ENCODE peak calls at places on chromosomes 16 and 17, in four cellular contexts. G is GM12878, T is K562, B is HepG2. O is an unnamed sample. For H3K4me1, the result is how much of the 10 kb centered on the place peaks cover.

GRCh38 chr16:69941251-69942098 is 9.7 kb upstream of the CLEC18A start:
- DNase-seq in G (no peak), T (no peak), B (no peak), O (no peak)

GRCh38 chr16:46974352-46974751 is 878 bp upstream of the DNAJA2 start:
- DNase-seq in G (peak), T (peak), B (peak), O (peak)

GRCh38 chr17:17070931-17071330 is 28.7 kb downstream of the MPRIP start:
- DNase-seq in G (no peak), T (no peak), B (no peak), O (no peak)

GRCh38 chr16:82741073-82741615 is 114.4 kb downstream of the CDH13 start:
- DNase-seq in G (no peak), T (no peak), B (no peak), O (no peak)

GRCh38 chr17:73323622-73324455 is 12.0 kb upstream of the CDC42EP4 start:
- DNase-seq in G (no peak), T (no peak), B (no peak), O (no peak)

GRCh38 chr17:73641779-73642580 is 2.3 kb downstream of the SDK2 start:
- DNase-seq in G (no peak), T (no peak), B (no peak), O (no peak)

GRCh38 chr17:29855686-29856085 is 74.3 kb downstream of the SSH2 start:
- DNase-seq in G (no peak), T (no peak), B (no peak), O (no peak)

GRCh38 chr16:71927383-71927782 is 32.1 kb downstream of the IST1 start:
- DNase-seq in G (no peak), T (no peak), B (no peak), O (peak)

GRCh38 chr16:69112285-69113129 is 7.1 kb downstream of the HAS3 start:
- DNase-seq in G (no peak), T (peak), B (peak), O (peak)

GRCh38 chr16:26731729-26732128 is 335.0 kb upstream of the C16orf82 start:
- DNase-seq in G (no peak), T (no peak), B (no peak), O (no peak)
- H3K4me1 ChIP-seq in G (under half), T (under half), B (under half), O (under half)

GRCh38 chr17:64008830-64009229 is 10.7 kb downstream of the PRR29 start:
- DNase-seq in G (no peak), T (no peak), B (no peak), O (no peak)
- TF ChIP-seq POLR2AphosphoS2 in G (no peak), T (no peak), B (no peak), O (no peak)

GRCh38 chr17:77302682-77303081 is 161.9 kb downstream of the SEC14L1 start:
- DNase-seq in G (no peak), T (no peak), B (no peak), O (no peak)
- H3K4me1 ChIP-seq in G (under half), T (under half), B (half or more), O (half or more)

DNA sequence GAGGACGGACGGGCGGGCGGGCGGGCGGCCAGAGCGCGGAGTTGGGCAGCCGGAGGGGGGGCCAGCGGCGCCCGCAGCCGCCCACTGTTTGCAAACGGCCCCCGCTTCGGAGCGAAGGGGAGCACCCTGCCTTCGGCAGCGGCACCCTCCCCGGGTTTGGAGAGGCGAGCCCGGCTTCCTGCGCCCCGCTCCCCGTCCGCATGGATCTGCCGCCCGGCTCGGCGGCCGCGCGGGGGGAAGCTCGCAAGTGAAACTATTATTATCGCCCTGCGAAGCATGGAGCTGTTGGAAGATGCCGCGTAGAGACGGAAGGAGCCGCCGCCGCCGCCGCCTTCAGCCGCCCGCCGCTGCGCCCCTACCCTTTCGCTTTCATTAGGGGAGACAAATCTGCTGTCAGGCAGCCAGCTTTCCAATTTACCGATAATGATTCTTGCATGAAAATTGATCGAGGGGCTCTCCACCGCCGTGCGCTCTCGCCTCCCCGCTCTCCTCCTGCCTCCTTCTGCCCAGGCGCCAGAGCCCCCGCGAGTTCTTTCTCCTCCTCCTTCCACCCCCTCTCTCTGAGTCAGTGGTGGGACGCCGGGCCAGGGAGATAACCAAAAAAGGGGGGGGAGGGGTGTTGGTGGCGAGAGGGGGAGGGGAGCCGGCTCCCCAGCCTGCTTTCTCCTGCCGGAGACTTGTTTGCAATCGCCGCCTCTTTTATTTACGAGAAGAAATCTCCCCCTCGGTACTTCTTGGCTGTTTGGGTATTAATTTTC is 58.2 kb upstream of the GSE1 start:
- DNase-seq in G (no peak), T (peak), B (no peak), O (peak)
- TF ChIP-seq POLR2AphosphoS2 in G (peak), T (peak), B (no peak), O (no peak)

GRCh38 chr17:81428945-81429344 is 33.7 kb downstream of the BAHCC1 start:
- DNase-seq in G (no peak), T (no peak), B (no peak), O (no peak)
- H3K4me1 ChIP-seq in G (under half), T (under half), B (under half), O (half or more)

GRCh38 chr16:56192644-56192960 is 1.3 kb downstream of the GNAO1 start:
- DNase-seq in G (no peak), T (no peak), B (no peak), O (no peak)
- TF ChIP-seq POLR2AphosphoS2 in G (no peak), T (no peak), B (no peak), O (no peak)

DNA sequence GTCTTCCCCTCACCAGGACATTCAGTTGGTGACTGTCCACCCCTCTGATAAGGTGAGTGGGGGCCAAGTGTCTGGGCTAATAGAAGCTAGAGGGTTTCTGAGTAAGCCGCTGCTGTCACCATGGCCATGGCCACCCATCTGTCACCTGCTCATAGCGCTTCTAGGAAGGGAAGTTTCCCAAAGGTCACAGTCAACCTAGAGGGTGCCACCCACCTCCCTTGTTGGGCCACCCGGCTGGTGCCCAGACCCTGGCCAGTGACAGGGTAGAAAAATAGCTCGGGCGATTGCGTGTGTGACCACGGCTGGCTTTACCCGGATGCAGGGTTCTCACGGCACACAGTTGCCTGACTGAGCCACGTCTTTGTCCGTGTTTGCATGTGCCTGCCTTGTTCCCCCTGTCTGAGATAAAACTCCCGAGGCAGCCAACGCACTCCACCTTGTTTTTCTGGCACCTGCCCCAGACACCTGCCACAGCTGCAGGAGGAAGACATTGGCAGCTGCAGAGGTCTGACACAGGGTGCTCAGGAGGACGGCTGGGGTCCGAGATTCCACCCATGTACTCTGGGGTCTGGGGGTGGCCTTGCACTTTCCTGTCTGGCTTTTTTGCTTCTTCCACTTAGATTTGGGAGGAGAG is 804 bp downstream of the PIRT start:
- DNase-seq in G (no peak), T (no peak), B (no peak), O (no peak)
- H3K4me1 ChIP-seq in G (under half), T (under half), B (under half), O (under half)

GRCh38 chr17:75410141-75410540 is 4.7 kb upstream of the GRB2 start:
- DNase-seq in G (no peak), T (no peak), B (no peak), O (no peak)

GRCh38 chr17:75411328-75412067 is 6.0 kb upstream of the GRB2 start:
- DNase-seq in G (no peak), T (no peak), B (no peak), O (no peak)

GRCh38 chr17:75416006-75416405 is 10.5 kb upstream of the GRB2 start:
- DNase-seq in G (no peak), T (no peak), B (no peak), O (no peak)

GRCh38 chr17:75414488-75414887 is 9.0 kb upstream of the GRB2 start:
- DNase-seq in G (no peak), T (no peak), B (no peak), O (no peak)

DNA sequence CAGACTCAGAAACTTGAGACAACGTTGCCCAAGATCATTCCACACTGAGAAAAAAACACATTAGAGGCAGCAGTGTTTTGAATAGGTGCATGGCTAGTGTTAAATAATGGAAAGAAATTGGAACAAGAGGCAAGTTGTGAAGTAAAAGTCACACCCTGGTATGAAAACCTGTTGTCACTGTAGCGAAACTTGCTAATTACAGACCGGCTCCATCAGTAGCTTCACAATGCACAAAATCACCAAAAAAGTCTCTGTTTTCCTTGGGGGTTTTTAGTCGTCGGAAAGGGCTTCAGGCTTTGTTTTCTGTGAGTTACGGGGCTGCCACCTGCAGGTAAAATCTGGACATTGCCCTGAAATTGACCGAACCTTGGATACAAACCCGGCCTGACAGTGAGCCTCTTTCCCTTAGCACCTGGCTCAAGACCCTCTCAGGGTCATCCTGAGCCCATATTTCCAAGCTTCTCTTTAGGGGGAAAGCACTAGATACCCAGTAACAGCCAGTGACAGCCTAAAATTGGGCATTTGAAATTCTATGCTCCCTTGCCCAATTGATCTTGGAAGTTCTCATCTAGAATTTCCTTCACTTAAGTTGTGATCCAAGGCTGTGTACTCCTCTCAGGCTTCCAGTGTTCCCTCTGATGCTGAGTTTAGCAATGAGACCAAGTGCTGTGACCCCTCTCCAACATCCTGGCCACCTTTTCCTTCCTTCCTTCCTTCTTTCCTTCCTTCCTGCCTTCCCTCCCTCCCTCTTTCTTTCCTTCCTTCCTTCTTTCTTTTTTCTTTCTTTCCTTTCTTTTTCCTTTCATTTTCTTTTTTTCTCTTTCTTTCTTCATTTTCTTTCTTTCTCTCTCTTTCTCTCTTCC is 7.2 kb upstream of the GRB2 start:
- DNase-seq in G (no peak), T (peak), B (peak), O (peak)
- TF ChIP-seq POLR2AphosphoS2 in G (no peak), T (no peak), B (no peak), O (no peak)

DNA sequence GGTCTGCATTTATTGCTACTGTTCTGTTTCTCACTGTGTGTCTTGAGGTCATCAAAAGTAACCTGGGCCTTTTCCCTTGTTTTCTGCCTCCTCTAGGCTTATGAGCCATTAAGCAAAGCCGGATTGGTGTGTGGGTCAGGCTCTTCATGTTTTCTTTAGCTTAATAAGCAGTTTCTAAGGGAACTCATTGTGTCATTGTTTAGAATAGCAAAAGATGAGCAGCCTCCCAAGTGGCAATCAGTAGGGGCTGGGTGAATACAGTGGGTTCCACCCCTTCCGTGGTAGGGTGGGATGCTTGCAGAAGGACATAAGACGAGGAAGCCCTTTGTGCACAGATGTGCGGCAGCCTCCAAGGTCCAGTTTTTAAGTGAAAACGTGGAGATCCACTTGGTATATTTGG is 34.5 kb downstream of the ABCC1 start:
- DNase-seq in G (no peak), T (no peak), B (no peak), O (no peak)
- H3K4me1 ChIP-seq in G (under half), T (under half), B (under half), O (half or more)